ENCODE peak calls at places on chromosomes 6 and 20, in eight cellular contexts. X is cardiac muscle cell, I is lower lobe of right lung, G is SJCRH30, O is adrenal gland, H is Caco-2, K is small intestine, Q is body of pancreas. B is an unnamed sample.

GRCh38 chr20:13554706-13555105 is 84.0 kb downstream of the TASP1 start:
- DNase-seq in X (no peak), I (no peak), G (no peak), O (no peak), H (no peak), K (no peak), Q (no peak), B (no peak)

GRCh38 chr6:3520541-3521220 is 63.8 kb upstream of the SLC22A23 start:
- DNase-seq in X (no peak), I (no peak), G (no peak), O (no peak), H (no peak), K (no peak), Q (no peak), B (no peak)

GRCh38 chr6:74369556-74369993 is 673.6 kb downstream of the CD109 start:
- DNase-seq in X (no peak), I (no peak), G (no peak), O (no peak), H (no peak), K (no peak), Q (no peak), B (no peak)

GRCh38 chr6:4102687-4103244 is 23.8 kb upstream of the FAM217A start:
- DNase-seq in X (no peak), I (no peak), G (peak; percentile 22), O (no peak), H (no peak), K (no peak), Q (peak; percentile 47), B (no peak)

GRCh38 chr6:16766043-16766521 is 4.8 kb upstream of the ATXN1 start:
- DNase-seq in X (no peak), I (no peak), G (no peak), O (no peak), H (no peak), K (no peak), Q (no peak), B (no peak)

GRCh38 chr6:36545767-36546663 is 1.3 kb downstream of the STK38 start:
- DNase-seq in X (peak; percentile 51), I (no peak), G (peak; percentile 10), O (peak; percentile 19), H (no peak), K (peak; percentile 44), Q (no peak), B (peak; percentile 30)

GRCh38 chr6:30013296-30013922 is 47.7 kb upstream of the POLR1H start:
- DNase-seq in X (peak; percentile 34), I (no peak), G (peak; percentile 15), O (no peak), H (no peak), K (peak; percentile 32), Q (no peak), B (no peak)

GRCh38 chr6:1895721-1896120 is 286.0 kb downstream of the FOXC1 start:
- DNase-seq in X (no peak), I (no peak), G (no peak), O (no peak), H (no peak), K (no peak), Q (no peak), B (no peak)

GRCh38 chr6:71544028-71544427 is 255.4 kb downstream of the OGFRL1 start:
- DNase-seq in X (no peak), I (no peak), G (no peak), O (no peak), H (no peak), K (no peak), Q (no peak), B (no peak)

GRCh38 chr20:61813791-61814190 is 251.9 kb downstream of the TAF4 start:
- DNase-seq in X (no peak), I (peak; percentile 14), G (no peak), O (no peak), H (no peak), K (no peak), Q (no peak), B (no peak)

GRCh38 chr20:61814726-61815125 is 251.0 kb downstream of the TAF4 start:
- DNase-seq in X (no peak), I (peak; percentile 19), G (no peak), O (no peak), H (no peak), K (no peak), Q (no peak), B (no peak)

GRCh38 chr20:61815678-61816077 is 250.0 kb downstream of the TAF4 start:
- DNase-seq in X (no peak), I (peak; percentile 14), G (no peak), O (no peak), H (no peak), K (no peak), Q (no peak), B (no peak)

GRCh38 chr20:61814244-61814643 is 251.4 kb downstream of the TAF4 start:
- DNase-seq in X (no peak), I (peak; percentile 17), G (no peak), O (no peak), H (no peak), K (no peak), Q (no peak), B (no peak)

DNA sequence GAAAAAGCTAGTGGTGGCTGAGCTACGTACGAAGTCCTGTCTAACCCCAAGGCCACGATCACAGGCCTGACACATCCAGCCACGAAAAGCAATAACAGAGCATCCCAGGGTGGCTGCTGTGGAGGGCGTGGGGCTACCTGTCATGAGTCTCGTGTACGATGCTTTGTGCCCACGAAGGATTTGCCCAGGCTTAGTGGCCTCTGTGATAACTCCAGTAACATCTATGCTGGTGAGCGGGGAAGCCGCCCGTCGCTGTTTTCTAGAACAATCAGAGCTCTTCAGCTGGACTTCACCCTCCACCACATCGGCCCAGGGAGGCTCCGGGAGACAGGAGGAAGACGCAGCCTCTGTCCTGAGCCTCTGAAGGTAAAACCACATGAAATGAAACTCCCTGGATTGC is 250.5 kb downstream of the TAF4 start:
- DNase-seq in X (no peak), I (peak; percentile 42), G (no peak), O (no peak), H (no peak), K (no peak), Q (no peak), B (no peak)
- H3K4me3 ChIP-seq in X (no peak overlapping the region), I (no peak overlapping the region), G (no peak overlapping the region), O (no peak overlapping the region), H (no peak overlapping the region), K (no peak overlapping the region), Q (no peak overlapping the region), B (no peak overlapping the region)

GRCh38 chr6:170537329-170537728 is 15.8 kb downstream of the PSMB1 start:
- DNase-seq in X (no peak), I (no peak), G (no peak), O (no peak), H (no peak), K (no peak), Q (no peak), B (no peak)

GRCh38 chr6:170529839-170530520 is 23.1 kb downstream of the PSMB1 start:
- DNase-seq in X (peak; percentile 86), I (peak; percentile 68), G (peak; percentile 60), O (peak; percentile 79), H (peak; percentile 74), K (peak; percentile 75), Q (peak; percentile 81), B (peak; percentile 87)

GRCh38 chr6:170535002-170535401 is 18.1 kb downstream of the PSMB1 start:
- DNase-seq in X (no peak), I (no peak), G (no peak), O (no peak), H (no peak), K (peak; percentile 89), Q (no peak), B (no peak)

GRCh38 chr6:170533792-170534191 is 19.3 kb downstream of the PSMB1 start:
- DNase-seq in X (no peak), I (no peak), G (no peak), O (no peak), H (no peak), K (no peak), Q (no peak), B (no peak)

GRCh38 chr6:170532867-170533488 is 20.1 kb downstream of the PSMB1 start:
- DNase-seq in X (no peak), I (no peak), G (no peak), O (no peak), H (no peak), K (no peak), Q (no peak), B (no peak)
- H3K36me3 ChIP-seq in X (peaks cover 49% of the 10 kb centered on the region), I (peaks cover 71% of the 10 kb centered on the region), G (peaks cover 47% of the 10 kb centered on the region), O (no peaks in the 10 kb centered on the region), H (peaks cover 4% of the 10 kb centered on the region), K (peaks cover 12% of the 10 kb centered on the region), Q (no peaks in the 10 kb centered on the region), B (no peaks in the 10 kb centered on the region)

DNA sequence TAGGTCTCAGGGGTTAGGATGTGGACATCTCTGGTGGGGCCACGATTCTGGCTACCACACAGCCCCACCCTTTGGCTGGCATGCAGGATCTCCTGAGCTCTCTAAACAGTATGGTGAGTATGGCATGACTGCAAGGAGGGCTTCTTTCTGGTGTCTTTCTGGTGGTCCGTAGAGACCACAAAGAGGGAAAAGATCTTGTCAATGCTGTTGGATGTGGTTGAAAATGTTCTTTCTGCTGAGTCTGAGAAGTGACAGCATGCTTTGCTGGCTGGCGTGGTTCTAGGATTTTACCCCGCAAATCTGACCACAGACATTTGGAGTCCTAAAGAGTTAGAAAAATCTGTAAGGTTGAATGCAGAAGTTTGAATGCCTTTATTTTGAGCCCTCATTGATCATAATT is 474.9 kb upstream of the CHD6 start:
- DNase-seq in X (no peak), I (no peak), G (no peak), O (no peak), H (no peak), K (no peak), Q (no peak), B (no peak)
- H3K9me3 ChIP-seq in X (no peaks in the 10 kb centered on the region), I (no peaks in the 10 kb centered on the region), G (no peaks in the 10 kb centered on the region), O (no peaks in the 10 kb centered on the region), H (no peaks in the 10 kb centered on the region), K (no peaks in the 10 kb centered on the region), Q (no peaks in the 10 kb centered on the region), B (no peaks in the 10 kb centered on the region)

DNA sequence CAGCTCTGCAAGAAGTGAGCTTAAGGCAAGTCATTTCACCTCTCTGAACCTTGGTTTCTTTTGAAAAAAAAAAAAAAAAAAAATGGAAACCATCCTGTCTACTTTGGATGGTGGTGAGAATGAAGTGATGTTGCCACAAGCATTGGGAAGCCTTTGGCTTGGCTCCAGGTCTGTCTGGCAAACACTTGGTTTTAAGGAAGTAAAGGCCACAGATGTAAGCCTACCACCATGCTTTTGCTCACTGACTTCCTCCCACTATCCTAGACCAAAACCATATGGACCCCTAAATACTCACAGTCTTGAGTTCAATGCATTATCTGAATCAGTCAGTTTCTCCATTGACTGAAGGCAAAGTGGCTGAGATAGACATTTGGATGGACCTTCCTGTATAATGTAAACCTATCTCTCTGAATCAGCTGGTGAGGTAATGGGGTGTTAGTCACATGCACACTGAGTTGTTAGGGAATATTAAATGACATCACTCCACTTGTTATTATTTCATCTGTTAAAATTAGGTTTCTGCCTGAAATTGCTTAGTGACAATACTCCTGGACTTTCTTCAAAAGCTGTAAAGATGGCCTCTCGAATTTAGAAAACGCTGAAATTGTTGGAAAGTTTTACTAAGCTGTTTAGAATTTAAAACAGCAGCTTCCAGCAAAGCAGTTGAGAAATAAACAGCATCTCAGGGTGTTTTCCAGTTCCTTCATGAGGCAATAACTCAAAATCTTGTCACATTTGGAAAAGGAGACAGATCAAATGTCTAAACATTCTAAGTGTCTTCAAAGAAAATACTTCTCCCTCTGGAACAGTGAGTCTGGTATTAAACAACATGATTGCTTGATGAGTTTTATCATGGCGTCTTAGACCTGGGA is 833.5 kb downstream of the DHX35 start:
- DNase-seq in X (no peak), I (no peak), G (no peak), O (no peak), H (no peak), K (no peak), Q (peak; percentile 17), B (no peak)
- H3K4me3 ChIP-seq in X (no peak overlapping the region), I (no peak overlapping the region), G (no peak overlapping the region), O (no peak overlapping the region), H (no peak overlapping the region), K (no peak overlapping the region), Q (no peak overlapping the region), B (no peak overlapping the region)